ENCODE peak calls at places on chromosomes 12 and 14, in seven cellular contexts. B is pancreas; K is Karpas-422; T is kidney epithelial cell; D is activated CD4-positive, alpha-beta T cell treated with anti-CD3 and anti-CD28 coated beads, Interleukin-2, amount 50 U/mL, for 1 hour; M is body of pancreas; I is T-helper 17 cell. N is an unnamed sample.

GRCh38 chr12:132204064-132204821 is 60.0 kb downstream of the NOC4L start:
- DNase-seq in I (no peak), M (no peak), K (no peak), D (no peak), T (no peak), B (no peak), N (no peak)

GRCh38 chr12:3247077-3247476 is 169.9 kb downstream of the TSPAN9 start:
- DNase-seq in T (no peak), D (no peak), M (no peak), I (no peak), K (no peak), B (no peak), N (no peak)

GRCh38 chr12:111546171-111546570 is 52.9 kb downstream of the ATXN2 start:
- DNase-seq in T (no peak), K (no peak), I (no peak), M (no peak), B (no peak), D (no peak), N (no peak)

GRCh38 chr12:130775953-130776856 is 60.1 kb upstream of the RIMBP2 start:
- DNase-seq in T (peak; percentile 51), K (peak; percentile 6), I (peak; percentile 25), M (peak; percentile 50), B (peak; percentile 27), D (peak; percentile 39), N (peak; percentile 44)

GRCh38 chr14:20559461-20559904 is 1.4 kb downstream of the RNASE9 start:
- DNase-seq in M (no peak), D (no peak), K (no peak), T (no peak), B (no peak), I (no peak), N (no peak)

GRCh38 chr12:40105265-40105514 is 691 bp downstream of the SLC2A13 start:
- DNase-seq in B (no peak), T (no peak), K (no peak), M (no peak), D (no peak), I (no peak), N (peak; percentile 40)

GRCh38 chr14:96745500-96746051 is 51.6 kb upstream of the VRK1 start:
- DNase-seq in I (no peak), M (no peak), T (no peak), K (no peak), D (no peak), B (no peak), N (no peak)

GRCh38 chr12:77104281-77104680 is 38.9 kb upstream of the E2F7 start:
- DNase-seq in D (no peak), K (no peak), I (no peak), M (no peak), T (no peak), B (no peak), N (no peak)

GRCh38 chr14:21112267-21112666 is 11.4 kb downstream of the TMEM253 start:
- DNase-seq in K (no peak), I (no peak), B (no peak), T (no peak), D (no peak), M (no peak), N (no peak)

GRCh38 chr12:82695531-82695930 is 8.8 kb downstream of the TMTC2 start:
- DNase-seq in T (no peak), I (no peak), D (no peak), M (no peak), K (no peak), B (no peak), N (no peak)

GRCh38 chr14:73748858-73749357 is 34.7 kb upstream of the PNMA1 start:
- DNase-seq in D (no peak), M (no peak), K (no peak), B (no peak), I (no peak), T (no peak), N (no peak)

GRCh38 chr12:19575307-19576243 is 136.3 kb downstream of the AEBP2 start:
- DNase-seq in I (no peak), K (no peak), M (peak; percentile 51), T (peak; percentile 1), B (no peak), D (no peak), N (peak; percentile 43)

GRCh38 chr12:126742326-126742725 is 1524.6 kb upstream of the TMEM132C start:
- DNase-seq in K (no peak), D (no peak), M (no peak), I (no peak), B (no peak), T (no peak), N (no peak)

GRCh38 chr14:90675399-90675798 is 140.8 kb downstream of the TTC7B start:
- DNase-seq in M (no peak), I (no peak), K (no peak), D (no peak), B (no peak), T (no peak), N (no peak)

GRCh38 chr12:122318607-122319311 is 52.5 kb upstream of the VPS33A start:
- DNase-seq in K (no peak), T (peak; percentile 28), D (no peak), B (no peak), I (no peak), M (no peak), N (peak; percentile 25)

GRCh38 chr12:109111775-109112491 is 4.5 kb upstream of the ACACB start:
- DNase-seq in T (no peak), D (peak; percentile 56), B (peak; percentile 60), K (peak; percentile 77), M (peak; percentile 79), I (peak; percentile 36), N (peak; percentile 65)

GRCh38 chr14:42112108-42112507 is 505.4 kb downstream of the LRFN5 start:
- DNase-seq in M (no peak), T (no peak), D (no peak), I (no peak), B (no peak), K (no peak), N (no peak)

GRCh38 chr12:44794867-44795266 is 81.2 kb downstream of the NELL2 start:
- DNase-seq in D (no peak), M (no peak), B (no peak), I (no peak), T (no peak), K (no peak), N (no peak)

GRCh38 chr12:24778486-24779304 is 170.2 kb downstream of the BCAT1 start:
- DNase-seq in I (no peak), D (no peak), K (peak; percentile 77), M (no peak), B (no peak), T (no peak), N (no peak)

GRCh38 chr12:89469361-89469760 is 55.2 kb downstream of the GALNT4 start:
- DNase-seq in K (no peak), D (no peak), M (no peak), T (no peak), B (no peak), I (no peak), N (no peak)